ENCODE peak calls at places on chromosomes 12 and 14, in ten cellular contexts. W is fibroblast of mammary gland, K is heart right ventricle, J is tibial nerve, S is fibroblast of pulmonary artery, Z is kidney epithelial cell, G is lower leg skin, E is fibroblast of the aortic adventitia, L is cardiac fibroblast, A is neural progenitor cell. O is an unnamed sample.

GRCh38 chr12:107474639-107475539 is 210.7 kb upstream of the PWP1 start:
- DNase-seq in K (no peak), E (no peak), W (peak), A (no peak), G (no peak), J (no peak), S (no peak), L (peak), Z (no peak), O (no peak)

GRCh38 chr12:1907652-1908611 is 10.5 kb downstream of the CACNA2D4 start:
- DNase-seq in J (no peak), W (peak), Z (no peak), K (no peak), A (no peak), L (peak), S (no peak), G (no peak), E (no peak), O (peak)

GRCh38 chr12:78914859-78915331 is 50.3 kb downstream of the SYT1 start:
- DNase-seq in E (no peak), W (no peak), K (no peak), S (no peak), G (no peak), Z (peak), J (no peak), A (no peak), L (no peak), O (no peak)

GRCh38 chr12:116667752-116668151 is 70.1 kb downstream of the SPRING1 start:
- DNase-seq in E (no peak), W (no peak), Z (no peak), A (no peak), G (no peak), J (no peak), S (no peak), K (no peak), L (no peak), O (no peak)

GRCh38 chr12:63967781-63968180 is 123.3 kb downstream of the SRGAP1 start:
- DNase-seq in L (peak), G (no peak), S (no peak), A (no peak), E (peak), Z (no peak), K (no peak), J (no peak), W (no peak), O (no peak)

GRCh38 chr12:111180830-111181726 is 187.8 kb downstream of the PHETA1 start:
- DNase-seq in A (no peak), Z (no peak), G (peak), E (peak), S (peak), W (peak), L (peak), J (peak), K (peak), O (peak)

GRCh38 chr12:125159687-125160086 is 94.5 kb downstream of the AACS start:
- DNase-seq in E (no peak), W (no peak), S (no peak), A (peak), G (no peak), J (no peak), K (no peak), Z (no peak), L (no peak), O (peak)

GRCh38 chr14:79091381-79091963 is 921.3 kb downstream of the NRXN3 start:
- DNase-seq in K (no peak), J (no peak), L (no peak), G (no peak), S (no peak), E (no peak), Z (no peak), W (no peak), A (peak), O (no peak)

GRCh38 chr14:42911642-42912041 is 1305.0 kb downstream of the LRFN5 start:
- DNase-seq in A (no peak), K (no peak), S (peak), L (no peak), W (peak), G (no peak), E (peak), Z (no peak), J (no peak), O (peak)

GRCh38 chr14:36617824-36618223 is 35.4 kb upstream of the NKX2-8 start:
- DNase-seq in K (no peak), W (no peak), L (no peak), E (no peak), A (no peak), G (no peak), J (no peak), Z (no peak), S (no peak), O (no peak)

GRCh38 chr12:64029013-64029857 is 184.7 kb downstream of the SRGAP1 start:
- DNase-seq in K (no peak), S (peak), L (peak), Z (no peak), A (no peak), G (no peak), E (peak), W (peak), J (no peak), O (no peak)

GRCh38 chr12:75890141-75890540 is 141.4 kb downstream of the PHLDA1 start:
- DNase-seq in L (peak), E (peak), Z (no peak), K (no peak), A (no peak), W (peak), G (no peak), J (no peak), S (no peak), O (no peak)

GRCh38 chr14:22448905-22449611 is 140.0 kb downstream of the DAD1 start:
- DNase-seq in W (peak), L (peak), E (no peak), J (no peak), G (no peak), S (peak), Z (no peak), A (no peak), K (no peak), O (no peak)

GRCh38 chr12:64600164-64600561 is 10.1 kb upstream of the RASSF3 start:
- DNase-seq in W (no peak), K (no peak), A (no peak), Z (no peak), J (no peak), L (no peak), E (no peak), G (no peak), S (no peak), O (no peak)

GRCh38 chr12:11738450-11738849 is 89.0 kb downstream of the ETV6 start:
- DNase-seq in L (no peak), S (no peak), G (no peak), K (no peak), J (no peak), W (no peak), E (no peak), A (no peak), Z (no peak), O (no peak)

GRCh38 chr12:34393086-34393820 is 371.0 kb downstream of the ALG10 start:
- DNase-seq in W (no peak), J (no peak), Z (no peak), S (no peak), E (no peak), K (peak), L (no peak), A (no peak), G (no peak), O (no peak)

GRCh38 chr12:48106574-48107251 is 834 bp upstream of the SENP1 start:
- DNase-seq in W (no peak), L (no peak), S (no peak), K (no peak), E (no peak), A (no peak), G (no peak), J (no peak), Z (no peak), O (no peak)

GRCh38 chr12:105721051-105721825 is 390.7 kb downstream of the C12orf75 start:
- DNase-seq in Z (no peak), A (peak), J (no peak), L (no peak), E (no peak), K (no peak), G (no peak), W (no peak), S (no peak), O (no peak)

GRCh38 chr14:86799244-86799647 is 1193.7 kb downstream of the GALC start:
- DNase-seq in Z (peak), L (peak), S (peak), A (no peak), G (peak), J (peak), E (peak), W (peak), K (no peak), O (peak)

GRCh38 chr14:30874120-30874998 is at the start of gene COCH:
- DNase-seq in Z (no peak), L (no peak), A (peak), W (no peak), G (no peak), S (no peak), J (no peak), K (peak), E (no peak), O (peak)
- TF ChIP-seq CTCF in Z (no peak), L (no peak), A (peak), W (no peak), G (no peak), S (no peak), J (no peak), K (peak), E (peak), O (no peak)

GRCh38 chr12:10171954-10172353 is at the start of gene OLR1:
- DNase-seq in A (no peak), G (no peak), S (peak), W (no peak), Z (no peak), K (no peak), E (no peak), J (no peak), L (no peak), O (no peak)

GRCh38 chr12:10169094-10169493 is 2.8 kb downstream of the OLR1 start:
- DNase-seq in A (no peak), J (no peak), L (peak), S (no peak), E (no peak), K (no peak), W (no peak), Z (no peak), G (no peak), O (no peak)

GRCh38 chr12:10165421-10165820 is 6.5 kb downstream of the OLR1 start:
- DNase-seq in J (no peak), S (no peak), G (no peak), K (no peak), L (no peak), Z (no peak), W (no peak), E (no peak), A (no peak), O (no peak)

GRCh38 chr12:10170199-10170598 is 1.7 kb downstream of the OLR1 start:
- DNase-seq in K (no peak), L (no peak), S (no peak), W (no peak), E (no peak), Z (no peak), G (no peak), A (no peak), J (no peak), O (no peak)

GRCh38 chr12:10167588-10167987 is 4.3 kb downstream of the OLR1 start:
- DNase-seq in A (no peak), Z (no peak), S (peak), K (no peak), E (no peak), W (no peak), J (peak), G (no peak), L (no peak), O (no peak)
- H3K4me3 ChIP-seq in A (no peak), Z (no peak), S (no peak), K (no peak), E (no peak), W (no peak), J (no peak), G (no peak), L (no peak), O (no peak)

DNA sequence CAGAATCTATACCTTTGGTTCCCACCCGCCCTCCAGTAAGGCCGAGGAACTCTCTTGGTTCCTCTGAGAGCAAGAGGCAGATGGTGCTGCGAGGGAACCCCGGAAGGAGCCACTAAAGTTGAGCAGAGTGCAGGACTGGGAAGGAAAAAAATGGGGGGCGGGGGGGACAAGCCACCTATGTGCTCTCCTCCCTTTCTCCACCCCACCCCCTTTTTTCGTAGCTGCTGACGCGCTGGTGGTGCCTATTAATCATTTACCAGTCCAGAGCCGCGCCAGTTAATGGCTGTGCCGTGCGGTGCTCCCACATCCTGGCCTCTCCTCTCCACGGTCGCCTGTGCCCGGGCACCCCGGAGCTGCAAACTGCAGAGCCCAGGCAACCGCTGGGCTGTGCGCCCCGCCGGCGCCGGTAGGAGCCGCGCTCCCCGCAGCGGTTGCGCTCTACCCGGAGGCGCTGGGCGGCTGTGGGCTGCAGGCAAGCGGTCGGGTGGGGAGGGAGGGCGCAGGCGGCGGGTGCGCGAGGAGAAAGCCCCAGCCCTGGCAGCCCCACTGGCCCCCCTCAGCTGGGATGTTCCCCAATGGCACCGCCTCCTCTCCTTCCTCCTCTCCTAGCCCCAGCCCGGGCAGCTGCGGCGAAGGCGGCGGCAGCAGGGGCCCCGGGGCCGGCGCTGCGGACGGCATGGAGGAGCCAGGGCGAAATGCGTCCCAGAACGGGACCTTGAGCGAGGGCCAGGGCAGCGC is 1.3 kb downstream of the SSTR1 start:
- DNase-seq in J (no peak), W (peak), K (peak), Z (peak), E (peak), G (no peak), S (peak), L (peak), A (peak), O (peak)
- TF ChIP-seq CTCF in J (no peak), W (no peak), K (peak), Z (peak), E (peak), G (no peak), S (peak), L (peak), A (peak), O (peak)

DNA sequence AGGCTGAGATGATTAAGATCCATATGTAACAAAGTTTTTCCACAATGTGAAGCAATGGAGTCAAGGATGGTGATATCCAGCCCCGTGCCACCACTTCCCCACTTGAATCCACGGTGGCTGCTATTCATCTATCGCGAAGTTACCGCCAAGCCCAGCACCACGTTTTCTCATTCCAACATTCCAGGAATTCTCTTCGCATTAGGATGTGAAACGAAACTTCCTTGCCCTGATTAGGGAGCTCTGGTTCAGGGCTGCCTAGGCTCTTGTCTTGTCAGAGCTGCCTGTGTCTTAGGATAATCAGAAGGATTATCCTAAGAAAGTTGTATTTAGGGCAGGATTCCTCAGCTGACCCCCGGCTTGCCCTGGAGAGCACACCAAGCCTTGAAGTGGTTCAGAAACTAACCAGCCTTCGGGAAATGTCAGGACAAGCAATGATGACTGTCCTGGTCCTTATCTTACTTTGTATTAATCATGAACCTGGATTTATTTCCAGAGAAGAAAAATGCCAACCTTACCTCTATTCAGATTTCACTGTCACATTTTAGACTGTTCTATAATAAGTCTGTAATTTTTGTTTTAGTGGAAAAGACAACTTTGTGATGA is 114.8 kb upstream of the PCED1B start:
- DNase-seq in A (peak), E (peak), L (peak), K (no peak), J (no peak), S (peak), Z (no peak), W (peak), G (no peak), O (no peak)
- H3K4me3 ChIP-seq in A (peak), E (no peak), L (no peak), K (no peak), J (no peak), S (no peak), Z (no peak), W (no peak), G (no peak), O (no peak)

GRCh38 chr14:21040370-21040925 is 1.7 kb upstream of the RNASE7 start:
- DNase-seq in W (no peak), S (no peak), L (no peak), E (no peak), K (no peak), A (no peak), Z (no peak), G (no peak), J (no peak), O (no peak)
- TF ChIP-seq CTCF in W (no peak), S (no peak), L (no peak), E (no peak), K (no peak), A (no peak), Z (no peak), G (no peak), J (no peak), O (no peak)

GRCh38 chr14:64176330-64176729 is 117.8 kb downstream of the ESR2 start:
- DNase-seq in E (no peak), J (no peak), W (no peak), Z (no peak), K (no peak), G (no peak), A (no peak), S (no peak), L (no peak), O (no peak)

GRCh38 chr14:64178814-64179213 is 115.4 kb downstream of the ESR2 start:
- DNase-seq in Z (no peak), J (no peak), K (no peak), A (no peak), S (no peak), L (no peak), E (no peak), W (no peak), G (no peak), O (no peak)

GRCh38 chr14:64170190-64170589 is 124.0 kb downstream of the ESR2 start:
- DNase-seq in J (no peak), A (no peak), E (no peak), W (no peak), Z (no peak), G (no peak), L (no peak), S (no peak), K (no peak), O (no peak)

GRCh38 chr14:64174922-64175782 is 119.0 kb downstream of the ESR2 start:
- DNase-seq in J (no peak), W (no peak), K (no peak), L (no peak), A (no peak), G (no peak), E (no peak), Z (no peak), S (no peak), O (no peak)
- H3K4me3 ChIP-seq in J (no peak), W (no peak), K (no peak), L (no peak), A (no peak), G (no peak), E (no peak), Z (no peak), S (no peak), O (no peak)

O was measured in A673.